ENCODE peak calls at places on chromosomes 1 and 21, in four cellular contexts. H, D, I and Q are unnamed samples.

GRCh38 chr1:245751111-245751510 is 596.3 kb downstream of the KIF26B start:
- DNase-seq in H (no peak), I (no peak), D (no peak), Q (no peak)

GRCh38 chr1:2283371-2283990 is 55.4 kb downstream of the SKI start:
- DNase-seq in I (no peak), H (no peak), D (no peak), Q (no peak)

GRCh38 chr1:44842763-44843655 is at the start of gene PTCH2:
- DNase-seq in D (peak; percentile 95), H (peak; percentile 54), I (peak; percentile 93), Q (peak; percentile 55)

GRCh38 chr1:155009742-155010141 is 7.1 kb downstream of the ZBTB7B start:
- DNase-seq in H (no peak), I (no peak), D (no peak), Q (no peak)

GRCh38 chr1:209585197-209585596 is 1.7 kb downstream of the CAMK1G start:
- DNase-seq in H (no peak), I (no peak), D (no peak), Q (no peak)

GRCh38 chr1:177567393-177567792 is 396.6 kb downstream of the BRINP2 start:
- DNase-seq in I (no peak), D (no peak), H (peak; percentile 7), Q (peak; percentile 2)

GRCh38 chr21:44390886-44391285 is 37.5 kb downstream of the TRPM2 start:
- DNase-seq in I (no peak), D (no peak), H (no peak), Q (no peak)

GRCh38 chr1:66333463-66334232 is 200.3 kb upstream of the SGIP1 start:
- DNase-seq in I (no peak), D (no peak), H (no peak), Q (no peak)

GRCh38 chr1:23930861-23931471 is 17.8 kb upstream of the CNR2 start:
- DNase-seq in I (peak; percentile 4), H (no peak), D (no peak), Q (no peak)

GRCh38 chr1:36339615-36340014 is 16.2 kb upstream of the EVA1B start:
- DNase-seq in D (no peak), I (no peak), H (no peak), Q (peak; percentile 33)

GRCh38 chr1:110380667-110381283 is 10.1 kb downstream of the SLC16A4 start:
- DNase-seq in I (no peak), H (no peak), D (no peak), Q (no peak)

GRCh38 chr1:46480959-46481646 is 8.5 kb upstream of the DMBX1 start:
- DNase-seq in D (no peak), H (no peak), I (peak; percentile 54), Q (no peak)
- TF ChIP-seq CHD2 in D (no peak), H (no peak), I (no peak), Q (no peak)

DNA sequence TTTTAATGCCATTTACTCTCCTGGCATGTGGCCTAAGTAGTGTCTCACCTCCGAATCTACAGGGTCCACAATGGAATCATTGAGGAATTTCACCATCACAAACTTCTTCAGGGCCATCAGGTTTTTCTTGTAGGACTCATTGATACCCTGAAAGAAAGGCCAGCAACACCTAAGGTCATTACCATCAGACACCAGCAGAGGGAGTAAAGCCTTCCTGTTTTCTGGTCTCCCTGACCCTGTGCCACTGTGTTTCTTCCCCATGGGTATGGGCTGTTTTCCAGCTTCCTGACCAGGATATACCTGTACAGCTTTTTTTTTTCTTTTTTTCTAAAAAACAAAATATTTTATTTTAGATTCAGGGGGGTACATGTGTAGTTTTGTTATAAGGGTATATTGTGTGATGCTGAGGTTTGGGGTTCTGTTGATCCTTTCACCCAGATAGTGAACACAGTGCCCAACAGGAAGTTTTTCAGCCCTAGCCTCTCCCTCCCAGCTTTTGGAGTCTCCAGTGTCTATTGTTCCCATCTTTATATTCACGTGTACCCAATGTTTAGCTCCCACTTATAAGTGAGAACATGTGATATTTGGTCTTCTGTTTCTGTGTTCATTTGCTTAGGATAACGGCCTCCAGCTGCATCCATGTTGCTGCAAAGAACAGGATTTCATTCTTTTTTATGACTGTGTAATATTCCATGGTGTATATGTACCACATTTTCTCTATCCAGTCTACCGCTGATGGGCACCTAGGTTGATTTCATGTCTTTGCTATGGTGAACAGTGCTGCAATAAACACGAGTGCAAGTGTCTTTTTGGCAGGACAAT is 18.3 kb downstream of the PPT1 start:
- DNase-seq in I (peak; percentile 72), H (peak; percentile 47), D (peak; percentile 79), Q (peak; percentile 59)
- TF ChIP-seq RNF2 in I (no peak), H (no peak), D (no peak), Q (no peak)

GRCh38 chr1:97996880-97997279 is 76.0 kb upstream of the DPYD start:
- DNase-seq in I (no peak), D (no peak), H (no peak), Q (no peak)
- TF ChIP-seq CHD2 in I (no peak), D (no peak), H (no peak), Q (no peak)

GRCh38 chr1:48654606-48655210 is 122.0 kb downstream of the BEND5 start:
- DNase-seq in H (no peak), D (no peak), I (no peak), Q (no peak)

GRCh38 chr1:48644950-48645605 is 131.6 kb downstream of the BEND5 start:
- DNase-seq in H (no peak), D (no peak), I (no peak), Q (no peak)

GRCh38 chr1:48645883-48646282 is 130.8 kb downstream of the BEND5 start:
- DNase-seq in I (no peak), D (no peak), H (no peak), Q (no peak)

GRCh38 chr1:48652334-48652733 is 124.4 kb downstream of the BEND5 start:
- DNase-seq in D (no peak), I (no peak), H (no peak), Q (no peak)

DNA sequence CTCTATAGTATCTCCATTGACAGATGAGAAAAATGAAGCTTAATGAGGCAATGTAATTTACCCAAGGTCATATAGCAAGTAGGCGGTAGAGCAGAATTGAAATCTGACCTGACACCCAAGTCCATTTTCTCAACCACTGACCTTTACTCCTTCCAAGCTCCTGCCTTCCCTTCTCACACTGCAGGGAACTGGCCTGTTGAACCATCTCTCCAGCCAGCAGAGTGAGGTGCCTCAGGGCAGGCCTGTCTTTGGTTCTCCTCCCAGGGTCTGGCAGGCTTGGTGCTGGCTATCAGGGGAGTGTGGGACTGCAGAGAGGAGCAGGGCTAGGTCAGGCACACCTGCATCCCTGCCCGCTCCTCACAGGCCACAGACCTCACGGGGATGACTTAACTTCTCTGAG is 126.8 kb downstream of the BEND5 start:
- DNase-seq in H (no peak), D (no peak), I (no peak), Q (no peak)
- TF ChIP-seq RNF2 in H (no peak), D (no peak), I (no peak), Q (no peak)

GRCh38 chr21:25462517-25462971 is 144.7 kb downstream of the MRPL39 start:
- DNase-seq in I (no peak), D (no peak), H (no peak), Q (no peak)

GRCh38 chr21:25459365-25459764 is 147.9 kb downstream of the MRPL39 start:
- DNase-seq in D (no peak), H (no peak), I (no peak), Q (no peak)

GRCh38 chr21:25459993-25460392 is 147.3 kb downstream of the MRPL39 start:
- DNase-seq in H (no peak), D (no peak), I (no peak), Q (no peak)

GRCh38 chr21:25464275-25464674 is 143.0 kb downstream of the MRPL39 start:
- DNase-seq in I (no peak), D (no peak), H (no peak), Q (no peak)

DNA sequence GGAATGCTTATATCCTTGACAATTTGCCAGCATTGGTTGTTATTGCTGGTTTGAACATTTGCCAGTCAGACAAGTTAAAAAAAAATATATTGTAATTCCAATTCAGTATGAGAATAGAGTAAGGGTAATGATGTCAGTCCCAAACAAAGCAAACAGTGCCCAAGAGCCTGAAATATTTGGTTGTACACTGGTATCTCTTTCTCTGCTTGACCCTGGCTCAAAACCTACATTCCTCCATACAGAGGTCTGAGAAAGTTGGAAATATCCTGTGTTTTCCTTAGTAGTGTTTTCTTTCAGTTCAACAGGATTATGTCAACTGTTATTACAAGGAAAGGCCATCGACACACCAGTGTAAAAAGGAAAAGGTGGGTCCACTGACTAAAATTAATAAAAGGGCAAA is 145.6 kb downstream of the MRPL39 start:
- DNase-seq in H (no peak), D (no peak), I (no peak), Q (no peak)
- TF ChIP-seq CHD2 in H (no peak), D (no peak), I (no peak), Q (no peak)

GRCh38 chr1:32989160-32989894 is 24.7 kb upstream of the RNF19B start:
- DNase-seq in D (no peak), H (no peak), I (peak; percentile 63), Q (no peak)
- TF ChIP-seq RNF2 in D (no peak), H (no peak), I (peak; percentile 70), Q (no peak)

GRCh38 chr1:205312866-205313680 is 8.5 kb downstream of the NUAK2 start:
- DNase-seq in D (no peak), H (no peak), I (no peak), Q (no peak)
- TF ChIP-seq CHD2 in D (no peak), H (no peak), I (no peak), Q (no peak)

GRCh38 chr1:108107658-108108057 is 92.5 kb downstream of the SLC25A24 start:
- DNase-seq in H (peak; percentile 7), D (no peak), I (no peak), Q (no peak)
- TF ChIP-seq RNF2 in H (no peak), D (no peak), I (no peak), Q (no peak)